ENCODE peak calls at places on chromosomes 16 and 17, in eight cellular contexts. L is mesendoderm; X is COLO829; O is CD4-positive, alpha-beta memory T cell; N is neural progenitor cell; D is MM.1S; B is lower lobe of right lung; Y is activated T-cell treated with anti-CD3 and anti-CD28 coated beads, Interleukin-2, amount 50 U/mL, for 72 hours. A is an unnamed sample.

GRCh38 chr17:71011389-71011788 is 842.1 kb downstream of the KCNJ2 start:
- DNase-seq in N (no peak), X (no peak), Y (no peak), B (no peak), D (no peak), L (no peak), O (no peak), A (no peak)

GRCh38 chr17:29649359-29649758 is 26.6 kb upstream of the CORO6 start:
- DNase-seq in L (no peak), N (no peak), B (no peak), X (no peak), O (no peak), Y (no peak), D (no peak), A (no peak)

GRCh38 chr17:73362697-73363096 is 50.9 kb upstream of the CDC42EP4 start:
- DNase-seq in N (peak; percentile 37), Y (no peak), D (no peak), B (no peak), O (no peak), X (no peak), L (peak; percentile 60), A (no peak)

GRCh38 chr17:73308017-73308823 is 3.6 kb downstream of the CDC42EP4 start:
- DNase-seq in B (peak; percentile 93), O (no peak), N (no peak), X (no peak), Y (no peak), L (peak; percentile 84), D (no peak), A (peak; percentile 94)

GRCh38 chr17:46770818-46771600 is 47.5 kb downstream of the WNT3 start:
- DNase-seq in X (no peak), D (no peak), N (peak; percentile 92), B (peak; percentile 61), O (no peak), L (peak; percentile 76), Y (peak; percentile 51), A (peak; percentile 86)

GRCh38 chr16:11224096-11224893 is 31.7 kb downstream of the SOCS1 start:
- DNase-seq in L (peak; percentile 90), O (peak; percentile 72), Y (peak; percentile 72), X (no peak), B (peak; percentile 91), D (no peak), N (peak; percentile 41), A (peak; percentile 93)

GRCh38 chr16:49492090-49492801 is 118.6 kb downstream of the C16orf78 start:
- DNase-seq in X (peak; percentile 7), D (peak; percentile 37), O (no peak), B (peak; percentile 56), Y (peak; percentile 55), N (peak; percentile 83), L (peak; percentile 71), A (peak; percentile 83)

GRCh38 chr17:40175928-40176327 is 1.3 kb upstream of the RAPGEFL1 start:
- DNase-seq in Y (no peak), D (no peak), N (peak; percentile 70), X (no peak), L (peak; percentile 29), B (no peak), O (no peak), A (no peak)

GRCh38 chr16:90032664-90033346 is 13.5 kb upstream of the DBNDD1 start:
- DNase-seq in D (no peak), Y (no peak), N (no peak), B (no peak), L (no peak), O (no peak), X (no peak), A (no peak)

GRCh38 chr16:48114410-48114809 is 41.4 kb downstream of the ABCC12 start:
- DNase-seq in B (no peak), L (no peak), D (no peak), X (no peak), N (no peak), Y (no peak), O (no peak), A (no peak)

GRCh38 chr17:78745407-78746088 is 36.5 kb downstream of the CYTH1 start:
- DNase-seq in X (peak; percentile 29), Y (peak; percentile 54), O (no peak), N (peak; percentile 56), L (no peak), D (peak; percentile 61), B (no peak), A (no peak)

GRCh38 chr17:43360376-43360738 is 38.4 kb upstream of the ARL4D start:
- DNase-seq in B (no peak), N (no peak), D (peak; percentile 66), O (peak; percentile 97), X (peak; percentile 53), Y (peak; percentile 77), L (no peak), A (no peak)

GRCh38 chr17:3043737-3044365 is 19.6 kb downstream of the OR1D5 start:
- DNase-seq in O (no peak), B (no peak), L (peak; percentile 32), X (no peak), Y (peak; percentile 20), D (peak; percentile 28), N (peak; percentile 39), A (no peak)

GRCh38 chr17:75517277-75517865 is 1.0 kb downstream of the TSEN54 start:
- DNase-seq in Y (peak; percentile 48), O (no peak), D (peak; percentile 36), B (peak; percentile 44), N (peak; percentile 33), X (no peak), L (peak; percentile 45), A (no peak)

GRCh38 chr16:79009911-79010310 is 590.6 kb downstream of the MAF start:
- DNase-seq in L (no peak), D (no peak), O (no peak), N (no peak), Y (no peak), X (no peak), B (no peak), A (no peak)

GRCh38 chr17:69084911-69085310 is 24.2 kb upstream of the ABCA9 start:
- DNase-seq in O (no peak), D (no peak), L (peak; percentile 84), X (no peak), Y (no peak), N (peak; percentile 68), B (no peak), A (no peak)

GRCh38 chr16:3999479-3999868 is 116.8 kb downstream of the ADCY9 start:
- DNase-seq in D (no peak), O (no peak), N (peak; percentile 55), B (peak; percentile 43), X (no peak), Y (no peak), L (peak; percentile 78), A (no peak)

GRCh38 chr17:43820759-43821158 is 12.2 kb downstream of the MPP3 start:
- DNase-seq in L (no peak), X (no peak), N (no peak), O (no peak), D (no peak), Y (no peak), B (no peak), A (no peak)

GRCh38 chr17:550041-550398 is 164.6 kb downstream of the VPS53 start:
- DNase-seq in X (no peak), O (no peak), Y (no peak), B (no peak), D (no peak), N (no peak), L (no peak), A (no peak)

GRCh38 chr17:19619705-19620325 is 28.7 kb upstream of the ALDH3A2 start:
- DNase-seq in X (no peak), B (no peak), D (no peak), L (peak; percentile 38), N (no peak), Y (no peak), O (no peak), A (no peak)

GRCh38 chr16:11240636-11241473 is 15.1 kb downstream of the SOCS1 start:
- DNase-seq in N (no peak), D (peak; percentile 31), B (no peak), X (no peak), L (no peak), O (no peak), Y (no peak), A (no peak)

A was measured in posterior vena cava.